ENCODE peak calls at places on chromosomes 7 and 10, in four cellular contexts. C is adrenal gland, G is A549, V is Peyer's patch. K is an unnamed sample.

GRCh38 chr7:45920543-45921380 is at the start of gene IGFBP3:
- DNase-seq in C (no peak), G (peak; percentile 41), V (peak; percentile 64), K (peak; percentile 82)

GRCh38 chr10:76902949-76903348 is 734.7 kb downstream of the KCNMA1 start:
- DNase-seq in C (no peak), G (no peak), V (no peak), K (no peak)

GRCh38 chr10:95467162-95467599 is 94.0 kb downstream of the SORBS1 start:
- DNase-seq in C (no peak), G (no peak), V (no peak), K (no peak)

GRCh38 chr10:33609546-33609945 is 275.1 kb upstream of the NRP1 start:
- DNase-seq in C (no peak), G (no peak), V (no peak), K (no peak)

GRCh38 chr10:310976-311639 is 175.9 kb downstream of the ZMYND11 start:
- DNase-seq in C (no peak), G (no peak), V (no peak), K (no peak)

GRCh38 chr7:20164420-20165145 is 52.6 kb downstream of the MACC1 start:
- DNase-seq in C (no peak), G (no peak), V (no peak), K (no peak)

GRCh38 chr7:83339927-83340326 is 177.2 kb upstream of the PCLO start:
- DNase-seq in C (no peak), G (no peak), V (no peak), K (no peak)

GRCh38 chr10:71697938-71698709 is 21.5 kb downstream of the C10orf105 start:
- DNase-seq in C (no peak), G (no peak), V (no peak), K (no peak)

GRCh38 chr10:112658465-112658864 is 211.4 kb downstream of the VTI1A start:
- DNase-seq in C (no peak), G (no peak), V (no peak), K (no peak)

GRCh38 chr10:69516548-69517195 is 56.5 kb downstream of the NEUROG3 start:
- DNase-seq in C (no peak), G (no peak), V (no peak), K (no peak)

GRCh38 chr7:92797284-92797683 is 39.1 kb downstream of the CDK6 start:
- DNase-seq in C (no peak), G (no peak), V (no peak), K (no peak)

GRCh38 chr7:83925860-83926259 is 268.7 kb downstream of the SEMA3A start:
- DNase-seq in C (no peak), G (no peak), V (no peak), K (no peak)

GRCh38 chr7:134510646-134511045 is 16.7 kb upstream of the AKR1B10 start:
- DNase-seq in C (peak; percentile 58), G (no peak), V (no peak), K (no peak)

GRCh38 chr7:51111256-51111655 is 205.4 kb downstream of the COBL start:
- DNase-seq in C (no peak), G (no peak), V (no peak), K (no peak)

GRCh38 chr7:40493609-40494041 is 358.8 kb downstream of the SUGCT start:
- DNase-seq in C (no peak), G (no peak), V (no peak), K (no peak)

GRCh38 chr10:31599626-31600504 is 280.8 kb downstream of the ZEB1 start:
- DNase-seq in C (no peak), G (no peak), V (no peak), K (no peak)

GRCh38 chr10:28207799-28208198 is 95.1 kb downstream of the MPP7 start:
- DNase-seq in C (no peak), G (no peak), V (no peak), K (no peak)

GRCh38 chr7:152132812-152133211 is 107.3 kb downstream of the GALNT11 start:
- DNase-seq in C (no peak), G (no peak), V (no peak), K (no peak)

GRCh38 chr7:99006739-99007424 is 128.6 kb downstream of the TRRAP start:
- DNase-seq in C (no peak), G (no peak), V (no peak), K (no peak)

GRCh38 chr7:67738958-67739357 is 742.3 kb downstream of the TYW1 start:
- DNase-seq in C (peak; percentile 24), G (no peak), V (no peak), K (no peak)

GRCh38 chr10:61588770-61589211 is 73.9 kb upstream of the CABCOCO1 start:
- DNase-seq in C (no peak), G (no peak), V (no peak), K (no peak)

GRCh38 chr7:90312745-90313144 is 8.4 kb downstream of the FAM237B start:
- DNase-seq in C (no peak), G (no peak), V (no peak), K (no peak)

GRCh38 chr10:78178940-78179339 is 145.3 kb downstream of the RPS24 start:
- DNase-seq in C (peak; percentile 34), G (no peak), V (no peak), K (peak; percentile 33)

GRCh38 chr7:53518319-53518718 is 482.9 kb downstream of the POM121L12 start:
- DNase-seq in C (no peak), G (no peak), V (no peak), K (no peak)

GRCh38 chr10:113067516-113067915 is 117.5 kb downstream of the TCF7L2 start:
- DNase-seq in C (no peak), G (no peak), V (no peak), K (no peak)

GRCh38 chr10:105109164-105109563 is 468.1 kb downstream of the SORCS3 start:
- DNase-seq in C (no peak), G (no peak), V (no peak), K (no peak)

GRCh38 chr7:152544481-152544927 is 108.7 kb upstream of the KMT2C start:
- DNase-seq in C (no peak), G (no peak), V (no peak), K (no peak)

GRCh38 chr7:75650671-75651070 is 88.1 kb downstream of the HIP1 start:
- DNase-seq in C (peak; percentile 82), G (no peak), V (no peak), K (peak; percentile 35)

GRCh38 chr7:137850586-137850985 is 3.8 kb upstream of the DGKI start:
- DNase-seq in C (no peak), G (no peak), V (no peak), K (no peak)

GRCh38 chr7:137146012-137146455 is 197.5 kb downstream of the PTN start:
- DNase-seq in C (no peak), G (no peak), V (no peak), K (no peak)

GRCh38 chr7:98235901-98236300 is 16.1 kb downstream of the TECPR1 start:
- DNase-seq in C (no peak), G (no peak), V (no peak), K (no peak)

GRCh38 chr10:132467464-132468149 is 70.0 kb upstream of the INPP5A start:
- DNase-seq in C (no peak), G (no peak), V (peak; percentile 82), K (no peak)
- TF ChIP-seq POLR2A in C (no peak), G (no peak), V (peak; percentile 48), K (no peak)

GRCh38 chr7:43583424-43584199 is 704 bp downstream of the STK17A start:
- DNase-seq in C (peak; percentile 74), G (no peak), V (peak; percentile 84), K (peak; percentile 56)

GRCh38 chr7:43585521-43585920 is 2.6 kb downstream of the STK17A start:
- DNase-seq in C (no peak), G (no peak), V (no peak), K (no peak)

GRCh38 chr7:43582503-43583423 is at the start of gene STK17A:
- DNase-seq in C (peak; percentile 93), G (peak; percentile 75), V (peak; percentile 97), K (peak; percentile 94)

GRCh38 chr7:43586251-43586900 is 3.5 kb downstream of the STK17A start:
- DNase-seq in C (no peak), G (no peak), V (no peak), K (no peak)

GRCh38 chr7:43584200-43584586 is 1.3 kb downstream of the STK17A start:
- DNase-seq in C (peak; percentile 56), G (no peak), V (no peak), K (no peak)
- TF ChIP-seq POLR2A in C (no peak), G (no peak), V (no peak), K (no peak)

DNA sequence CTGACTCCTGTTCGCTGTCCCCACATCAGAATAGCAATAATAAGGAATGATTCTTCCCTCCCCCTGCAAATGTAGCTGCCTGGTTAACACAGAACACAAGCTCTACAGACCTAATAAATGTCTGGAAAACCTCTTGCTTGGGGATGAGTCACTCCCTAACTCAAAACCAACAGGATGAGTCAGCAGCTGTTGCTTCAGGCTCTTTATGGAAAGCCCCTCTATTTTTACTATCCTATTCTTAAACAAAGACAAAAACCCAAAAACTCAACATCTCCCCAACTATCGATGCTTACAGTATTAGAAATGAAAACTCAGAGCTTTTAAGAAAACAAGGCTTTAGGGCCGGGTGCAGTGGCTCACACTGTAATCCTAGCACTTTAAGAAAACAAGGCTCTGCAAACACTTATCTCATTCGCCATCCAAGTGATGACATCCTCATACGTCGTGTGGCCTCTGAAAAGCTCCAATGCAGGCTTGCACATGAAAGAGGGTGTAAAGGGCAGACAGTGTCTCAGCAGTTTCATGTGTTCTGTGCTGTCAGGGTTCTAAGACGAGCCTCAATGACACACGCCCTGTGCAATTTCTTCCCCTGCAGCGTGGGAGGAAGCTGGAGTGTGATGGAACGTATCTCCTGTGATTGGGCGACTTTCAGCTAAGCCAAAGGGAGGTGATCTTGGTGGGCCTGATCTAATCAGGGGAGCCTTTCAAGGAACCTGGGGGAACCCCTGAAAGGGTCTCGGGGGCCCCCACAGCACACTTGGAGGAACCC is 70.1 kb downstream of the AMZ1 start:
- DNase-seq in C (peak; percentile 77), G (peak; percentile 72), V (peak; percentile 59), K (peak; percentile 82)
- TF ChIP-seq POLR2A in C (no peak), G (no peak), V (no peak), K (no peak)

GRCh38 chr7:130278892-130279690 is 12.4 kb downstream of the CPA2 start:
- DNase-seq in C (no peak), G (no peak), V (no peak), K (no peak)

GRCh38 chr7:130274983-130275649 is 8.5 kb downstream of the CPA2 start:
- DNase-seq in C (no peak), G (no peak), V (no peak), K (no peak)

GRCh38 chr7:130275826-130276291 is 9.2 kb downstream of the CPA2 start:
- DNase-seq in C (no peak), G (no peak), V (no peak), K (no peak)

GRCh38 chr7:130276796-130277762 is 10.4 kb downstream of the CPA2 start:
- DNase-seq in C (no peak), G (no peak), V (no peak), K (no peak)

DNA sequence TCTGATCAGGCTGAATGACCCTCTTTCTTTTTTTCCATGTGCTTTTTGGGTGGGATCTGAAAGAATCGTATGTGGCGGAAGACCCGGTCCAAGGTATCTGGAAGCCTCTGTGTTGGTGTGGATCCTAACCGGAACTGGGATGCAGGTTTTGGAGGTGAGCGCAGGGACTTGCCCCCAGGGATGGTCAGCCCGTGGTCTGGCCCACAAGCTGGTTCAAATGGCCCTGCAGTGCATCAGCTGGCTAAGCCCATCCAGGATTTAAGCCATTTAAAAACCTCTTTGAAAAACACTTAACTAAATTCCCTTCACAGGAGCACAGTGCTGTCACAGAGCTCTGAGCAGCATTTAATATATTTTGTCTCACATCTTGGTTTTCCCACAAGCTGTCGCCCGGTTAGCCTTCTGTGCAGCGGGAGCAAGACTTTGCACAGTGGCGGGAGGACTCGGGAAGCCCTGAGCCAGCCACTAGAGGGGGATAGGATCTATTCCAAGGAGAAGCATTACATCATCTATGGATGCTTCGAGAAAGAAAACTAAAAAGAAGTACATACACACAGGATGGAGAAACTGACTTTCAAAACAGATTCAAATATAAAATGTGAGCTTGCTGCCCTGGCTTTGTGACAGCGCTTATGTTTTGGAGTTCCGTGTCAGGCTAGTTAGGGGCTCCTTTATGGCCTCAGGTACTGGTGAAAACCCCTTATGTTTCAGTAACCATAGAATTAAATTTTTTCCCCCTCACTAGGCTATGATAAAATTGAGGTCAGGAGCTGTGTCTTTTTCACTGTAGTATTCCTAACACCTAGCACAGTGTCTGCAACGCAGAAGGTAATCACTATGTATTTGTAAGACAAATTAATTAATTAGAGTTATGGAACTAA is 11.3 kb downstream of the CPA2 start:
- DNase-seq in C (peak; percentile 70), G (peak; percentile 26), V (no peak), K (no peak)
- TF ChIP-seq POLR2A in C (no peak), G (no peak), V (no peak), K (no peak)

K was measured in H54.